ENCODE peak calls at places on chromosomes 5 and 9, in five cellular contexts. One of them, this sample, is unnamed.
A peak's percentile ranks its signal among the peaks of the same experiment; 100 is the strongest.

GRCh38 chr9:36542355-36542754 is 30.3 kb upstream of the MELK start:
- DNase-seq in psoas muscle: no peak
- DNase-seq in CD4-positive, CD25-positive, alpha-beta regulatory T cell: no peak
- DNase-seq in cardiac muscle cell: no peak
- DNase-seq in hepatocyte: no peak
- DNase-seq in this sample: no peak

GRCh38 chr9:134731497-134732391 is 90.1 kb downstream of the COL5A1 start:
- DNase-seq in psoas muscle: no peak
- DNase-seq in CD4-positive, CD25-positive, alpha-beta regulatory T cell: no peak
- DNase-seq in cardiac muscle cell: no peak
- DNase-seq in hepatocyte: no peak
- DNase-seq in this sample: no peak

GRCh38 chr9:13769641-13770040 is 490.1 kb upstream of the MPDZ start:
- DNase-seq in psoas muscle: no peak
- DNase-seq in CD4-positive, CD25-positive, alpha-beta regulatory T cell: no peak
- DNase-seq in cardiac muscle cell: no peak
- DNase-seq in hepatocyte: no peak
- DNase-seq in this sample: no peak

GRCh38 chr9:120841930-120842684 is 615 bp downstream of the PSMD5 start:
- DNase-seq in psoas muscle: no peak
- DNase-seq in CD4-positive, CD25-positive, alpha-beta regulatory T cell: no peak
- DNase-seq in cardiac muscle cell: peak; percentile 17
- DNase-seq in hepatocyte: no peak
- DNase-seq in this sample: peak; percentile 46

GRCh38 chr5:14256026-14256690 is 113.0 kb downstream of the TRIO start:
- DNase-seq in psoas muscle: no peak
- DNase-seq in CD4-positive, CD25-positive, alpha-beta regulatory T cell: no peak
- DNase-seq in cardiac muscle cell: no peak
- DNase-seq in hepatocyte: no peak
- DNase-seq in this sample: no peak

GRCh38 chr9:115086886-115087285 is 31.1 kb downstream of the TNC start:
- DNase-seq in psoas muscle: no peak
- DNase-seq in CD4-positive, CD25-positive, alpha-beta regulatory T cell: no peak
- DNase-seq in cardiac muscle cell: no peak
- DNase-seq in hepatocyte: no peak
- DNase-seq in this sample: no peak

GRCh38 chr9:80995759-80996158 is 693.6 kb downstream of the TLE1 start:
- DNase-seq in psoas muscle: no peak
- DNase-seq in CD4-positive, CD25-positive, alpha-beta regulatory T cell: no peak
- DNase-seq in cardiac muscle cell: no peak
- DNase-seq in hepatocyte: peak; percentile 5
- DNase-seq in this sample: peak; percentile 59

GRCh38 chr9:13110766-13111400 is 168.6 kb downstream of the MPDZ start:
- DNase-seq in psoas muscle: peak; percentile 58
- DNase-seq in CD4-positive, CD25-positive, alpha-beta regulatory T cell: no peak
- DNase-seq in cardiac muscle cell: no peak
- DNase-seq in hepatocyte: no peak
- DNase-seq in this sample: no peak

GRCh38 chr5:170405822-170406221 is 16.7 kb upstream of the KCNMB1 start:
- DNase-seq in psoas muscle: no peak
- DNase-seq in CD4-positive, CD25-positive, alpha-beta regulatory T cell: no peak
- DNase-seq in cardiac muscle cell: no peak
- DNase-seq in hepatocyte: no peak
- DNase-seq in this sample: no peak

GRCh38 chr9:87148391-87149237 is 201.3 kb upstream of the GAS1 start:
- DNase-seq in psoas muscle: peak; percentile 92
- DNase-seq in CD4-positive, CD25-positive, alpha-beta regulatory T cell: no peak
- DNase-seq in cardiac muscle cell: peak; percentile 49
- DNase-seq in hepatocyte: peak; percentile 86
- DNase-seq in this sample: peak; percentile 42

GRCh38 chr9:33623658-33624586 is 99.9 kb downstream of the ANKRD18B start:
- DNase-seq in psoas muscle: peak; percentile 64
- DNase-seq in CD4-positive, CD25-positive, alpha-beta regulatory T cell: peak; percentile 79
- DNase-seq in cardiac muscle cell: peak; percentile 79
- DNase-seq in hepatocyte: peak; percentile 83
- DNase-seq in this sample: peak; percentile 84

DNA sequence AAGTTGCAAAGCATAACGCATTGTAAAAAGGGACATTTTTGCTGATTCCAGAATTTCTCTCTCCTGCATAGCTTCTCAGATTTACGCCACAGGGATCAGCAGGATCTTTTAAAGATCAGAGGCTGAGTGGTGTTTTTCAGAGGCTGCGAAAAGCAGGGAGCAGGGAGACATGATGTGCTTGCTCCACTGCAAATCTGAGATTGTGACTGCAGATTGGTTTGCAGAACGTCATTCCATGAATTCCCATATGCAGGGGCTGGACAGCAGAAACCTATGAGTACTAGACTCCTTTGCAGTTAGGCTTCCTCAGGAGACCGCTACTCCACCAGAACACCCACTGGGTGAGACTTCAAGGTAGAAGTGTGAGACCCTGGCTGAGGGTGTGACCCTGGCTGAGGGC is 57.1 kb upstream of the ZFR start:
- DNase-seq in psoas muscle: no peak
- DNase-seq in CD4-positive, CD25-positive, alpha-beta regulatory T cell: no peak
- DNase-seq in cardiac muscle cell: peak; percentile 18
- DNase-seq in hepatocyte: no peak
- DNase-seq in this sample: no peak
- H3K4me3 ChIP-seq in psoas muscle: no peak overlapping the region
- H3K4me3 ChIP-seq in CD4-positive, CD25-positive, alpha-beta regulatory T cell: no peak overlapping the region
- H3K4me3 ChIP-seq in cardiac muscle cell: no peak overlapping the region
- H3K4me3 ChIP-seq in hepatocyte: no peak overlapping the region
- H3K4me3 ChIP-seq in this sample: no peak overlapping the region

GRCh38 chr5:68292316-68292715 is 76.8 kb downstream of the PIK3R1 start:
- DNase-seq in psoas muscle: no peak
- DNase-seq in CD4-positive, CD25-positive, alpha-beta regulatory T cell: no peak
- DNase-seq in cardiac muscle cell: no peak
- DNase-seq in hepatocyte: no peak
- DNase-seq in this sample: no peak
- H3K4me3 ChIP-seq in psoas muscle: peak overlapping the region; percentile 77
- H3K4me3 ChIP-seq in CD4-positive, CD25-positive, alpha-beta regulatory T cell: no peak overlapping the region
- H3K4me3 ChIP-seq in cardiac muscle cell: no peak overlapping the region
- H3K4me3 ChIP-seq in hepatocyte: no peak overlapping the region
- H3K4me3 ChIP-seq in this sample: no peak overlapping the region

GRCh38 chr9:124659099-124659659 is 111.9 kb downstream of the NR6A1 start:
- DNase-seq in psoas muscle: peak; percentile 88
- DNase-seq in CD4-positive, CD25-positive, alpha-beta regulatory T cell: peak; percentile 41
- DNase-seq in cardiac muscle cell: peak; percentile 84
- DNase-seq in hepatocyte: peak; percentile 89
- DNase-seq in this sample: peak; percentile 89

GRCh38 chr9:124654431-124654830 is 116.7 kb downstream of the NR6A1 start:
- DNase-seq in psoas muscle: no peak
- DNase-seq in CD4-positive, CD25-positive, alpha-beta regulatory T cell: no peak
- DNase-seq in cardiac muscle cell: no peak
- DNase-seq in hepatocyte: no peak
- DNase-seq in this sample: peak; percentile 37

GRCh38 chr9:124660341-124660801 is 110.7 kb downstream of the NR6A1 start:
- DNase-seq in psoas muscle: no peak
- DNase-seq in CD4-positive, CD25-positive, alpha-beta regulatory T cell: peak; percentile 28
- DNase-seq in cardiac muscle cell: peak; percentile 23
- DNase-seq in hepatocyte: peak; percentile 48
- DNase-seq in this sample: peak; percentile 36

GRCh38 chr9:124658165-124659017 is 112.7 kb downstream of the NR6A1 start:
- DNase-seq in psoas muscle: peak; percentile 75
- DNase-seq in CD4-positive, CD25-positive, alpha-beta regulatory T cell: peak; percentile 69
- DNase-seq in cardiac muscle cell: peak; percentile 87
- DNase-seq in hepatocyte: peak; percentile 86
- DNase-seq in this sample: peak; percentile 96

DNA sequence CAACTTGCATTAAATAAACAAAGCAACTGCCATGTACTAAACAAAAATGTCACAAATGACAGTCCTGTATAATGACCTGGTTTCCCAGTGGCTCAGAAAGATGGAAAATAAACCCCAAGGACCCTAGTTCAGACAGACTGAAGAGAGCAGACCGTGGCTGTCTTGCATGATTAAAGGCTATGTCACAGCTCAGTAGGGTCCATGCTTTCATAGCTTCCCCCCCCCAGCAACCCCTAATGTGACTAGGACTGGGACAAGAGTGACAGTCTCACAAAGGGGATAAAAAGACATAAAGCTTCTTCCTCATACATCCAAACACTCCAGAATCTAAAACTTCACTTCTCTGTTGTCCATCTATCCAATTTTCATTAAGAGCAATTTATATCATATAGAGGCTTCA is 113.6 kb downstream of the NR6A1 start:
- DNase-seq in psoas muscle: no peak
- DNase-seq in CD4-positive, CD25-positive, alpha-beta regulatory T cell: no peak
- DNase-seq in cardiac muscle cell: no peak
- DNase-seq in hepatocyte: no peak
- DNase-seq in this sample: no peak
- H3K4me3 ChIP-seq in psoas muscle: no peak overlapping the region
- H3K4me3 ChIP-seq in CD4-positive, CD25-positive, alpha-beta regulatory T cell: no peak overlapping the region
- H3K4me3 ChIP-seq in cardiac muscle cell: no peak overlapping the region
- H3K4me3 ChIP-seq in hepatocyte: no peak overlapping the region
- H3K4me3 ChIP-seq in this sample: no peak overlapping the region

DNA sequence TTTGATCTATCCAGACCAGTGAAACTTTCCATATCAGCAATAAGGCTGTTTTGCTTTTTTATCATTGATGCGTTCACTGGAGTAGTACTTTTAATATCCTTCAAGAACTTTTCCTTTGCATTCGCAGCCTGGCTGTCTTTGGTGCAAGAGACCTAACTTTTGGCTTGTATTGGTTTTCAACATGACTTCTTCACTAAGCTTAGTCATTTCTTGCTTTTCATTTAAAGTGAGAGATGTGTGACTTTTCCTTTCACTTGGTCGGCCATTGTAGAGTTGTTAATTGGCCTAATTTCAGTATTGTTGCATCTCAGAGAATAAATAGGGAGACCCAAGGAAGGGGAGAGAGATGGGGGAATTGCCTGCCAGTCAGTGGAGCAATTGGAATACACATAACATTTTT is 26.4 kb upstream of the CMYA5 start:
- DNase-seq in psoas muscle: no peak
- DNase-seq in CD4-positive, CD25-positive, alpha-beta regulatory T cell: peak; percentile 6
- DNase-seq in cardiac muscle cell: no peak
- DNase-seq in hepatocyte: no peak
- DNase-seq in this sample: no peak
- H3K4me3 ChIP-seq in psoas muscle: no peak overlapping the region
- H3K4me3 ChIP-seq in CD4-positive, CD25-positive, alpha-beta regulatory T cell: no peak overlapping the region
- H3K4me3 ChIP-seq in cardiac muscle cell: no peak overlapping the region
- H3K4me3 ChIP-seq in hepatocyte: no peak overlapping the region
- H3K4me3 ChIP-seq in this sample: no peak overlapping the region

GRCh38 chr9:21966140-21966851 is 27.9 kb downstream of the CDKN2A start:
- DNase-seq in psoas muscle: no peak
- DNase-seq in CD4-positive, CD25-positive, alpha-beta regulatory T cell: no peak
- DNase-seq in cardiac muscle cell: no peak
- DNase-seq in hepatocyte: no peak
- DNase-seq in this sample: no peak
- H3K4me3 ChIP-seq in psoas muscle: no peak overlapping the region
- H3K4me3 ChIP-seq in CD4-positive, CD25-positive, alpha-beta regulatory T cell: no peak overlapping the region
- H3K4me3 ChIP-seq in cardiac muscle cell: no peak overlapping the region
- H3K4me3 ChIP-seq in hepatocyte: no peak overlapping the region
- H3K4me3 ChIP-seq in this sample: no peak overlapping the region

DNA sequence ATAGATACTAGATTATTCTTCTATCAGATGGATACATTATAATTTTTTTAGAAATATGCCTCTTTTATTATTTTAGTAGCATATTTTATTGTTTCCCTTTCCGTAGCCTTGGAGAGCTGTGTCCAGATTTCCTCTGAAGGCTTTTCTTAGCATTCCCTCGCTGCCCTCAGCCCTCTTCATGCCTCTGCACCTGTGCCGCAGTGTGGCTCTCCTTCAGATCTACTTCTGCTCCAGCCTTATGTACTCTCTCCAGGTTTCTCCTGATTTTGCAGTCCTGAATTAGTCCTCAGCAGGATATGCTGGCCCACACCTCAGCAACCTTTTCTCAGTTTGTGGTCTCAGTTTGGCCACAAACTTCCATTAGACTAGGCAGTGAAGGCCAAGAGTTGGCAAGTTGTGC is 1052.0 kb downstream of the TAF11L14 start:
- DNase-seq in psoas muscle: no peak
- DNase-seq in CD4-positive, CD25-positive, alpha-beta regulatory T cell: no peak
- DNase-seq in cardiac muscle cell: no peak
- DNase-seq in hepatocyte: no peak
- DNase-seq in this sample: no peak
- H3K4me3 ChIP-seq in psoas muscle: no peak overlapping the region
- H3K4me3 ChIP-seq in CD4-positive, CD25-positive, alpha-beta regulatory T cell: no peak overlapping the region
- H3K4me3 ChIP-seq in cardiac muscle cell: no peak overlapping the region
- H3K4me3 ChIP-seq in hepatocyte: no peak overlapping the region
- H3K4me3 ChIP-seq in this sample: no peak overlapping the region

DNA sequence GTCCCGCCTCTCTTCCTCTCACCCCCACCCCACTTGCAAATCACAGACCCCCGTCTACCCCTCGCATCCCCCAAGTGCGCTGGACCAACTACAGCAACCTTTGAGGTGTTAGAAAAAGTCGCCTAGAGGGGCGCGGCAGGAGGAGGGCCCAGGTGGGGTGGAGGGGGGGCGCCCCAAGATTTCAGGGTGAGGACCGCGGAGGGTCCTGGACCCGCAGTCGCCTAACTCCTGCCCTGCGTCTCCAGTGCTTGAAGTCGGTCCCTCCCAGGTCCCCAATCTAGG is 381 bp upstream of the EGFLAM start:
- DNase-seq in psoas muscle: peak; percentile 23
- DNase-seq in CD4-positive, CD25-positive, alpha-beta regulatory T cell: no peak
- DNase-seq in cardiac muscle cell: no peak
- DNase-seq in hepatocyte: peak; percentile 6
- DNase-seq in this sample: no peak
- H3K4me3 ChIP-seq in psoas muscle: peak overlapping the region; percentile 72
- H3K4me3 ChIP-seq in CD4-positive, CD25-positive, alpha-beta regulatory T cell: no peak overlapping the region
- H3K4me3 ChIP-seq in cardiac muscle cell: peak overlapping the region; percentile 69
- H3K4me3 ChIP-seq in hepatocyte: peak overlapping the region; percentile 88
- H3K4me3 ChIP-seq in this sample: no peak overlapping the region

DNA sequence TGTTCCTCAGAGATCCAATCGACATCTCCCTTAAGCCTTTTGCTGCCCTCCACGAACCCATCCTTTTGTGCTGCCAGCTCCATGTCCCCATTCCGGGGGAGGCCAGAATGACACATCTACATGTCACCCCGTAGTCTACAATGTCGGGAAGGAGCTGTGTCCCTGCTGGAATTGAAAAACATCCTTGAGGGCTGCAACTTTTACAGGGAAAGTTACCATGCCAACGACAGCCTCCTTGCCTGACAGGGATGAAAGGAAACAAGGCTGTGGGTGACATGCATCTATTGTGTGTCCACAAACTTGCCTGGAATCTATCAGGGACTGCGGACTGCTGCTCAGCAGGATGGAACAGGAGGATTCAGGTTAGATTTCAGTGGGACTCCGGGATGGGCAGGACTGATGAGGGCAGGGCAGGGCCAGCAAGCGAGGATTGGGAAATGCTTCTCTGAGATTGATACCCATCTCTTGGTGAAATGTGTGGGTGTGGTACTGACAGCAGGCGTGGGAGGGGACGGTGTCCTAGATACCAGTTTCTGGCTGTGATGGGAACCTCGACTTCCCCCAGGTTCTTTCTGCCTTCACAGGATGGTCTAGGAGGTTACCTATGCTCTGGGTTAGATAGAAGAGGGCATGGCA is 25.5 kb downstream of the EGR1 start:
- DNase-seq in psoas muscle: no peak
- DNase-seq in CD4-positive, CD25-positive, alpha-beta regulatory T cell: no peak
- DNase-seq in cardiac muscle cell: no peak
- DNase-seq in hepatocyte: no peak
- DNase-seq in this sample: no peak
- H3K4me3 ChIP-seq in psoas muscle: no peak overlapping the region
- H3K4me3 ChIP-seq in CD4-positive, CD25-positive, alpha-beta regulatory T cell: no peak overlapping the region
- H3K4me3 ChIP-seq in cardiac muscle cell: no peak overlapping the region
- H3K4me3 ChIP-seq in hepatocyte: no peak overlapping the region
- H3K4me3 ChIP-seq in this sample: peak overlapping the region; percentile 57

This sample was measured in epithelial cell of esophagus.